ENCODE peak calls at places on chromosomes 1 and 21, in five cellular contexts. One of them, this sample, is unnamed.

GRCh38 chr21:41477641-41478318 is 30.2 kb downstream of the TMPRSS2 start:
- DNase-seq in IMR-90: no peak
- DNase-seq in mucosa of gallbladder: peak; percentile 70
- DNase-seq in mesothelial cell of epicardium: no peak
- DNase-seq in astrocyte of the spinal cord: peak; percentile 44
- DNase-seq in this sample: no peak

GRCh38 chr21:33241846-33242245 is 12.1 kb downstream of the IFNAR2 start:
- DNase-seq in IMR-90: no peak
- DNase-seq in mucosa of gallbladder: no peak
- DNase-seq in mesothelial cell of epicardium: no peak
- DNase-seq in astrocyte of the spinal cord: no peak
- DNase-seq in this sample: no peak

GRCh38 chr1:178784131-178784536 is 59.1 kb downstream of the RALGPS2 start:
- DNase-seq in IMR-90: no peak
- DNase-seq in mucosa of gallbladder: no peak
- DNase-seq in mesothelial cell of epicardium: no peak
- DNase-seq in astrocyte of the spinal cord: peak; percentile 12
- DNase-seq in this sample: no peak

GRCh38 chr1:8689431-8690252 is 127.8 kb downstream of the RERE start:
- DNase-seq in IMR-90: no peak
- DNase-seq in mucosa of gallbladder: no peak
- DNase-seq in mesothelial cell of epicardium: no peak
- DNase-seq in astrocyte of the spinal cord: no peak
- DNase-seq in this sample: no peak

GRCh38 chr21:26127918-26128317 is 42.7 kb downstream of the APP start:
- DNase-seq in IMR-90: peak; percentile 69
- DNase-seq in mucosa of gallbladder: peak; percentile 45
- DNase-seq in mesothelial cell of epicardium: no peak
- DNase-seq in astrocyte of the spinal cord: peak; percentile 53
- DNase-seq in this sample: no peak

GRCh38 chr21:14942801-14943490 is 121.9 kb downstream of the NRIP1 start:
- DNase-seq in IMR-90: peak; percentile 69
- DNase-seq in mucosa of gallbladder: no peak
- DNase-seq in mesothelial cell of epicardium: no peak
- DNase-seq in astrocyte of the spinal cord: peak; percentile 27
- DNase-seq in this sample: no peak

GRCh38 chr1:147636314-147636713 is 34.0 kb downstream of the ACP6 start:
- DNase-seq in IMR-90: no peak
- DNase-seq in mucosa of gallbladder: no peak
- DNase-seq in mesothelial cell of epicardium: no peak
- DNase-seq in astrocyte of the spinal cord: no peak
- DNase-seq in this sample: no peak

GRCh38 chr1:170460379-170460778 is 71.6 kb upstream of the GORAB start:
- DNase-seq in IMR-90: no peak
- DNase-seq in mucosa of gallbladder: no peak
- DNase-seq in mesothelial cell of epicardium: no peak
- DNase-seq in astrocyte of the spinal cord: peak; percentile 36
- DNase-seq in this sample: no peak

GRCh38 chr1:67708606-67709005 is 23.6 kb downstream of the GADD45A start:
- DNase-seq in IMR-90: no peak
- DNase-seq in mucosa of gallbladder: peak; percentile 36
- DNase-seq in mesothelial cell of epicardium: no peak
- DNase-seq in astrocyte of the spinal cord: no peak
- DNase-seq in this sample: no peak

GRCh38 chr1:28885982-28886730 is 28.2 kb upstream of the EPB41 start:
- DNase-seq in IMR-90: no peak
- DNase-seq in mucosa of gallbladder: no peak
- DNase-seq in mesothelial cell of epicardium: no peak
- DNase-seq in astrocyte of the spinal cord: no peak
- DNase-seq in this sample: no peak

GRCh38 chr1:205129447-205130029 is 7.8 kb upstream of the RBBP5 start:
- DNase-seq in IMR-90: no peak
- DNase-seq in mucosa of gallbladder: no peak
- DNase-seq in mesothelial cell of epicardium: no peak
- DNase-seq in astrocyte of the spinal cord: no peak
- DNase-seq in this sample: no peak

GRCh38 chr1:201427923-201428322 is 6.4 kb upstream of the TNNI1 start:
- DNase-seq in IMR-90: no peak
- DNase-seq in mucosa of gallbladder: no peak
- DNase-seq in mesothelial cell of epicardium: no peak
- DNase-seq in astrocyte of the spinal cord: no peak
- DNase-seq in this sample: no peak